ENCODE peak calls at places on chromosomes 5 and 9, in six cellular contexts. Z, Y, L, P, R and O are unnamed samples.

GRCh38 chr5:93915142-93915553 is 173.7 kb upstream of the POU5F2 start:
- DNase-seq in Z (no peak), Y (no peak), L (no peak), P (no peak), R (no peak), O (no peak)

GRCh38 chr9:123326030-123326586 is 29.9 kb upstream of the CRB2 start:
- DNase-seq in Z (no peak), Y (no peak), L (no peak), P (no peak), R (no peak), O (no peak)

GRCh38 chr5:69367697-69368279 is 1.5 kb downstream of the AK6 start:
- DNase-seq in Z (no peak), Y (no peak), L (no peak), P (no peak), R (no peak), O (no peak)

GRCh38 chr9:21294325-21294724 is 10.8 kb downstream of the IFNA5 start:
- DNase-seq in Z (no peak), Y (no peak), L (no peak), P (no peak), R (no peak), O (no peak)

GRCh38 chr5:179114756-179115155 is 54.6 kb downstream of the ZNF354C start:
- DNase-seq in Z (no peak), Y (no peak), L (peak; percentile 14), P (peak; percentile 9), R (no peak), O (no peak)

GRCh38 chr9:77020438-77021264 is 1.2 kb downstream of the FOXB2 start:
- DNase-seq in Z (no peak), Y (no peak), L (no peak), P (peak; percentile 78), R (no peak), O (no peak)

GRCh38 chr5:79200573-79201183 is 35.3 kb upstream of the JMY start:
- DNase-seq in Z (no peak), Y (no peak), L (no peak), P (no peak), R (no peak), O (no peak)

GRCh38 chr5:179866241-179867078 is 7.8 kb upstream of the MRNIP start:
- DNase-seq in Z (no peak), Y (no peak), L (peak; percentile 60), P (no peak), R (no peak), O (no peak)

GRCh38 chr9:70986984-70987383 is 134.4 kb downstream of the TRPM3 start:
- DNase-seq in Z (no peak), Y (no peak), L (no peak), P (no peak), R (no peak), O (no peak)

GRCh38 chr5:83179966-83180365 is 102.6 kb downstream of the XRCC4 start:
- DNase-seq in Z (no peak), Y (no peak), L (no peak), P (no peak), R (no peak), O (no peak)

GRCh38 chr5:135255461-135256178 is 143.4 kb downstream of the MACROH2A1 start:
- DNase-seq in Z (no peak), Y (no peak), L (no peak), P (no peak), R (no peak), O (no peak)

GRCh38 chr5:106476630-106477029 is 1194.1 kb downstream of the EFNA5 start:
- DNase-seq in Z (no peak), Y (no peak), L (no peak), P (no peak), R (no peak), O (no peak)

GRCh38 chr9:134957165-134957944 is 39.6 kb upstream of the FCN1 start:
- DNase-seq in Z (no peak), Y (no peak), L (peak; percentile 44), P (peak; percentile 37), R (no peak), O (no peak)

GRCh38 chr5:113345261-113345940 is 89.4 kb downstream of the TSSK1B start:
- DNase-seq in Z (no peak), Y (no peak), L (no peak), P (no peak), R (no peak), O (no peak)

GRCh38 chr5:138508958-138509357 is 34.1 kb downstream of the ETF1 start:
- DNase-seq in Z (no peak), Y (no peak), L (no peak), P (no peak), R (no peak), O (no peak)

GRCh38 chr9:133824802-133825186 is 86.6 kb upstream of the SARDH start:
- DNase-seq in Z (no peak), Y (no peak), L (no peak), P (no peak), R (no peak), O (no peak)

DNA sequence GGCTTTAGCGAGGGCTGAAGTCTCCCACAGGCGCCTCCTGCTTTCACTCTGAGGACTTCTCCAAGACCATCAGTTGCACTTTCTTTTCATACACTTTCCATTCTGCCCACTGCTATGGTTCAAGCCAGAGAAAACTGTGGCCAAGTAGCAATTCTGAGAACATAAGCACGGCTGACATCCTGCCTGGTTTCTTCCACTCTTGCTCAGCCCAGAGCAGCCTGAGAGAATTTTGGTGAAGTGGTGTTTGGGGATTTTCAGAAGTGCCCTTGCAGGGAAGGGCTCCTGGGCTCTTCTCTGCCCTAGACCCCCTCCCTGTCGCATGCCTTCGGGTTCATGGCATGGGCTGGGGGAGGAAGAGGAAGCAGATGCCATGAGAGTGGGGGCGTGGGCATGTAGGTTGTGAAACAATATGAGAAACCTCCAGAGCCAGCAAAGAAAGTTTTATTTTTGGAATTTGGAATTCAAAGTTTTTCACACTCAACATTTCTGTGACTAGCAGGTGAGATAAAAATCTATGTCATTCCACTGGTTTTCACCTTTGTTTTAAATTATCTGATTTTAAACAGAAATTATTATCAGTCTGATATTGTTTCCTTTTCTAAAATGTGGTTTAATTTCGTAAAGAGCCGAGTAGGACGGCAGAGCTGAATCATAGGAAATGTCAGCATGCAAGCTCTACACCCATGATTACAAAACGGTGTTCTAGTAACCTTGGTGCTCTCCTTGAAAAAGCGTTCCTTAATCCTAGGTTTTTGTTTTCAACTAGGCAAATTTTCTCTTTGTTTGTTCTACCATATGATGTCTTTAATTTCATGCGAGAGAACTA is 27.8 kb upstream of the TNFSF8 start:
- DNase-seq in Z (peak; percentile 30), Y (peak; percentile 36), L (peak; percentile 82), P (no peak), R (no peak), O (no peak)
- H3K27ac ChIP-seq in Z (no peak overlapping the region), Y (peak overlapping the region; percentile 16), L (peak overlapping the region; percentile 64), P (no peak overlapping the region), R (no peak overlapping the region), O (peak overlapping the region; percentile 1)

GRCh38 chr5:171413153-171413910 is 6.1 kb upstream of the FGF18 start:
- DNase-seq in Z (no peak), Y (no peak), L (no peak), P (peak; percentile 26), R (no peak), O (no peak)

GRCh38 chr5:171407234-171407633 is 12.2 kb upstream of the FGF18 start:
- DNase-seq in Z (no peak), Y (no peak), L (no peak), P (no peak), R (no peak), O (no peak)

GRCh38 chr5:171405615-171406014 is 13.8 kb upstream of the FGF18 start:
- DNase-seq in Z (no peak), Y (no peak), L (no peak), P (no peak), R (no peak), O (no peak)

GRCh38 chr5:171412186-171412585 is 7.3 kb upstream of the FGF18 start:
- DNase-seq in Z (no peak), Y (no peak), L (no peak), P (no peak), R (no peak), O (no peak)

GRCh38 chr5:171409164-171410136 is 10.0 kb upstream of the FGF18 start:
- DNase-seq in Z (no peak), Y (no peak), L (no peak), P (peak; percentile 47), R (no peak), O (no peak)
- H3K27ac ChIP-seq in Z (no peak overlapping the region), Y (peak overlapping the region; percentile 35), L (no peak overlapping the region), P (no peak overlapping the region), R (no peak overlapping the region), O (peak overlapping the region; percentile 29)

GRCh38 chr5:74627511-74628120 is 12.9 kb downstream of the ENC1 start:
- DNase-seq in Z (no peak), Y (no peak), L (no peak), P (no peak), R (no peak), O (no peak)

GRCh38 chr5:74631088-74631960 is 9.2 kb downstream of the ENC1 start:
- DNase-seq in Z (no peak), Y (no peak), L (no peak), P (peak; percentile 87), R (no peak), O (no peak)

GRCh38 chr5:74632947-74633356 is 7.6 kb downstream of the ENC1 start:
- DNase-seq in Z (no peak), Y (no peak), L (no peak), P (no peak), R (no peak), O (no peak)

GRCh38 chr5:74629326-74629725 is 11.2 kb downstream of the ENC1 start:
- DNase-seq in Z (no peak), Y (no peak), L (no peak), P (no peak), R (no peak), O (no peak)

DNA sequence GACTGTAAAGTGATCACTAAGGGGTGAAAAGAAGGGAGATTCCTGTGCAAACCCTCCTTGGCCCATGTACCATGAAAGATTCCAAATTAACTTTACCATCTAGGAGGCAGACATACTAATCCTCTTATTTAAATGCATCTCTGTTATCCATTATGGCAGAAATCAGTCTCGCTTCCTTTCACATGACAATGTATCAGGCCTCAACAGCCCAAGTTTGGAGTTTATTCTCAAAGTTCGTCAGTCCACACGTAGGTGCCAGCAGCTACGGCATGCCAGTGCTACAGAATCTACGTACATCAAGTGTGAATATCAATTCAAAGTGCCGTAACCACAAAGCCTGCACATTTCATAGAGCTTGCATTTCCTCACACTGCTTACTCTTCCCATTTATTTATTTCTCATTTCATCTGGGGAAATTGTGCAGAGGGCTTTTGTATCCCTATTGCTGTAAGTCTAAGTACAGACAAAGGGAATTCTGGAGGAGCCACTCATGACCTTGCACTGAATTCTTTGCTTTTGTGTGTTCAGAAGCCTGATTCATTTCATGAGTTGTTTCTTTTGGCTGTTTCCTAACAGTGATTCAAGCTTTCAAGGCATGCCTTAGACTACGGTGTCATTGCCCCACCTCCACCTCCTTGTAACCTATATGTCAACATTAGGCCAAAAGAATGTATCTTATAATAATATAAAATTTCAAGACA is 10.0 kb downstream of the ENC1 start:
- DNase-seq in Z (no peak), Y (no peak), L (no peak), P (no peak), R (no peak), O (no peak)
- H3K27ac ChIP-seq in Z (no peak overlapping the region), Y (no peak overlapping the region), L (no peak overlapping the region), P (peak overlapping the region; percentile 90), R (no peak overlapping the region), O (no peak overlapping the region)

GRCh38 chr5:91288517-91288916 is 94.6 kb downstream of the ARRDC3 start:
- DNase-seq in Z (no peak), Y (no peak), L (no peak), P (no peak), R (no peak), O (no peak)
- H3K27ac ChIP-seq in Z (peak overlapping the region; percentile 38), Y (peak overlapping the region; percentile 69), L (no peak overlapping the region), P (no peak overlapping the region), R (no peak overlapping the region), O (no peak overlapping the region)